ENCODE peak calls at places on chromosomes 11 and 22, in nine cellular contexts. One of them, this sample, is unnamed.

GRCh38 chr11:2579315-2580060 is 120.3 kb downstream of the KCNQ1OT1 start:
- DNase-seq in HCT116: no peak
- DNase-seq in naive thymus-derived CD4-positive, alpha-beta T cell: no peak
- DNase-seq in PC-3: no peak
- DNase-seq in psoas muscle: peak; percentile 9
- DNase-seq in CD4-positive, CD25-positive, alpha-beta regulatory T cell: no peak
- DNase-seq in PC-9: no peak
- DNase-seq in neural progenitor cell: peak; percentile 32
- DNase-seq in neuronal stem cell: no peak
- DNase-seq in this sample: no peak

GRCh38 chr11:803770-804598 is 1.0 kb downstream of the PIDD1 start:
- DNase-seq in neuronal stem cell: no peak
- DNase-seq in HCT116: no peak
- DNase-seq in PC-3: no peak
- DNase-seq in naive thymus-derived CD4-positive, alpha-beta T cell: no peak
- DNase-seq in neural progenitor cell: no peak
- DNase-seq in CD4-positive, CD25-positive, alpha-beta regulatory T cell: no peak
- DNase-seq in PC-9: no peak
- DNase-seq in psoas muscle: no peak
- DNase-seq in this sample: no peak

GRCh38 chr11:131693756-131694155 is 323.3 kb downstream of the NTM start:
- DNase-seq in neuronal stem cell: no peak
- DNase-seq in PC-9: no peak
- DNase-seq in HCT116: no peak
- DNase-seq in neural progenitor cell: no peak
- DNase-seq in CD4-positive, CD25-positive, alpha-beta regulatory T cell: no peak
- DNase-seq in naive thymus-derived CD4-positive, alpha-beta T cell: no peak
- DNase-seq in psoas muscle: no peak
- DNase-seq in PC-3: peak; percentile 4
- DNase-seq in this sample: no peak

GRCh38 chr11:11348303-11348702 is 4.7 kb downstream of the CSNK2A3 start:
- DNase-seq in CD4-positive, CD25-positive, alpha-beta regulatory T cell: no peak
- DNase-seq in PC-3: no peak
- DNase-seq in neuronal stem cell: no peak
- DNase-seq in psoas muscle: no peak
- DNase-seq in naive thymus-derived CD4-positive, alpha-beta T cell: no peak
- DNase-seq in HCT116: no peak
- DNase-seq in PC-9: no peak
- DNase-seq in neural progenitor cell: no peak
- DNase-seq in this sample: no peak

GRCh38 chr22:20666560-20666959 is 107.4 kb upstream of the SERPIND1 start:
- DNase-seq in PC-3: no peak
- DNase-seq in psoas muscle: no peak
- DNase-seq in PC-9: no peak
- DNase-seq in CD4-positive, CD25-positive, alpha-beta regulatory T cell: no peak
- DNase-seq in neural progenitor cell: no peak
- DNase-seq in naive thymus-derived CD4-positive, alpha-beta T cell: no peak
- DNase-seq in neuronal stem cell: no peak
- DNase-seq in HCT116: no peak
- DNase-seq in this sample: no peak

GRCh38 chr11:26539517-26539916 is 32.5 kb downstream of the MUC15 start:
- DNase-seq in HCT116: no peak
- DNase-seq in PC-3: no peak
- DNase-seq in psoas muscle: no peak
- DNase-seq in naive thymus-derived CD4-positive, alpha-beta T cell: no peak
- DNase-seq in PC-9: no peak
- DNase-seq in neural progenitor cell: no peak
- DNase-seq in CD4-positive, CD25-positive, alpha-beta regulatory T cell: no peak
- DNase-seq in neuronal stem cell: no peak
- DNase-seq in this sample: no peak

GRCh38 chr11:8360086-8360828 is 96.6 kb upstream of the LMO1 start:
- DNase-seq in neural progenitor cell: no peak
- DNase-seq in neuronal stem cell: no peak
- DNase-seq in CD4-positive, CD25-positive, alpha-beta regulatory T cell: no peak
- DNase-seq in PC-9: no peak
- DNase-seq in PC-3: no peak
- DNase-seq in HCT116: no peak
- DNase-seq in psoas muscle: no peak
- DNase-seq in naive thymus-derived CD4-positive, alpha-beta T cell: no peak
- DNase-seq in this sample: no peak

GRCh38 chr11:8809605-8810272 is 101.2 kb upstream of the AKIP1 start:
- DNase-seq in neuronal stem cell: no peak
- DNase-seq in CD4-positive, CD25-positive, alpha-beta regulatory T cell: no peak
- DNase-seq in psoas muscle: no peak
- DNase-seq in HCT116: no peak
- DNase-seq in PC-9: no peak
- DNase-seq in naive thymus-derived CD4-positive, alpha-beta T cell: no peak
- DNase-seq in PC-3: no peak
- DNase-seq in neural progenitor cell: peak; percentile 51
- DNase-seq in this sample: no peak

GRCh38 chr11:124898711-124899110 is 1.0 kb upstream of the ROBO4 start:
- DNase-seq in naive thymus-derived CD4-positive, alpha-beta T cell: no peak
- DNase-seq in neural progenitor cell: no peak
- DNase-seq in HCT116: no peak
- DNase-seq in neuronal stem cell: no peak
- DNase-seq in PC-3: peak; percentile 86
- DNase-seq in CD4-positive, CD25-positive, alpha-beta regulatory T cell: no peak
- DNase-seq in PC-9: no peak
- DNase-seq in psoas muscle: peak; percentile 47
- DNase-seq in this sample: no peak

GRCh38 chr11:27471588-27472397 is 797 bp downstream of the LGR4 start:
- DNase-seq in naive thymus-derived CD4-positive, alpha-beta T cell: peak; percentile 10
- DNase-seq in CD4-positive, CD25-positive, alpha-beta regulatory T cell: peak; percentile 7
- DNase-seq in PC-9: peak; percentile 47
- DNase-seq in HCT116: no peak
- DNase-seq in psoas muscle: peak; percentile 32
- DNase-seq in PC-3: peak; percentile 21
- DNase-seq in neural progenitor cell: peak; percentile 73
- DNase-seq in neuronal stem cell: peak; percentile 52
- DNase-seq in this sample: peak; percentile 66

GRCh38 chr11:58770627-58771457 is 39.1 kb upstream of the GLYAT start:
- DNase-seq in neural progenitor cell: no peak
- DNase-seq in neuronal stem cell: no peak
- DNase-seq in PC-9: peak; percentile 66
- DNase-seq in psoas muscle: no peak
- DNase-seq in HCT116: peak; percentile 67
- DNase-seq in CD4-positive, CD25-positive, alpha-beta regulatory T cell: no peak
- DNase-seq in naive thymus-derived CD4-positive, alpha-beta T cell: no peak
- DNase-seq in PC-3: peak; percentile 99
- DNase-seq in this sample: peak; percentile 88

GRCh38 chr22:39643311-39644083 is 72.9 kb downstream of the CACNA1I start:
- DNase-seq in neural progenitor cell: no peak
- DNase-seq in naive thymus-derived CD4-positive, alpha-beta T cell: no peak
- DNase-seq in PC-9: no peak
- DNase-seq in PC-3: no peak
- DNase-seq in HCT116: no peak
- DNase-seq in CD4-positive, CD25-positive, alpha-beta regulatory T cell: no peak
- DNase-seq in psoas muscle: no peak
- DNase-seq in neuronal stem cell: no peak
- DNase-seq in this sample: no peak

GRCh38 chr11:61277973-61278565 is 17.0 kb downstream of the VWCE start:
- DNase-seq in CD4-positive, CD25-positive, alpha-beta regulatory T cell: no peak
- DNase-seq in psoas muscle: no peak
- DNase-seq in PC-9: no peak
- DNase-seq in PC-3: no peak
- DNase-seq in HCT116: no peak
- DNase-seq in naive thymus-derived CD4-positive, alpha-beta T cell: no peak
- DNase-seq in neural progenitor cell: no peak
- DNase-seq in neuronal stem cell: no peak
- DNase-seq in this sample: no peak

GRCh38 chr11:24239016-24239720 is 257.7 kb upstream of the LUZP2 start:
- DNase-seq in neuronal stem cell: no peak
- DNase-seq in PC-3: peak; percentile 4
- DNase-seq in PC-9: no peak
- DNase-seq in neural progenitor cell: no peak
- DNase-seq in CD4-positive, CD25-positive, alpha-beta regulatory T cell: no peak
- DNase-seq in naive thymus-derived CD4-positive, alpha-beta T cell: no peak
- DNase-seq in psoas muscle: no peak
- DNase-seq in HCT116: no peak
- DNase-seq in this sample: no peak

GRCh38 chr11:67411785-67412152 is 3.7 kb upstream of the CARNS1 start:
- DNase-seq in CD4-positive, CD25-positive, alpha-beta regulatory T cell: no peak
- DNase-seq in neuronal stem cell: no peak
- DNase-seq in psoas muscle: no peak
- DNase-seq in PC-3: no peak
- DNase-seq in naive thymus-derived CD4-positive, alpha-beta T cell: no peak
- DNase-seq in neural progenitor cell: no peak
- DNase-seq in PC-9: no peak
- DNase-seq in HCT116: no peak
- DNase-seq in this sample: no peak

GRCh38 chr11:48063424-48063978 is 83.1 kb downstream of the PTPRJ start:
- DNase-seq in CD4-positive, CD25-positive, alpha-beta regulatory T cell: no peak
- DNase-seq in naive thymus-derived CD4-positive, alpha-beta T cell: no peak
- DNase-seq in PC-9: peak; percentile 62
- DNase-seq in neuronal stem cell: no peak
- DNase-seq in HCT116: peak; percentile 13
- DNase-seq in psoas muscle: peak; percentile 30
- DNase-seq in neural progenitor cell: no peak
- DNase-seq in PC-3: peak; percentile 88
- DNase-seq in this sample: peak; percentile 80

GRCh38 chr11:75558939-75559843 is 2.9 kb upstream of the SERPINH1 start:
- DNase-seq in PC-3: no peak
- DNase-seq in neural progenitor cell: no peak
- DNase-seq in HCT116: no peak
- DNase-seq in naive thymus-derived CD4-positive, alpha-beta T cell: no peak
- DNase-seq in PC-9: no peak
- DNase-seq in neuronal stem cell: no peak
- DNase-seq in CD4-positive, CD25-positive, alpha-beta regulatory T cell: no peak
- DNase-seq in psoas muscle: no peak
- DNase-seq in this sample: no peak

GRCh38 chr22:46457502-46458488 is 79.6 kb downstream of the CELSR1 start:
- DNase-seq in neural progenitor cell: peak; percentile 41
- DNase-seq in psoas muscle: no peak
- DNase-seq in neuronal stem cell: no peak
- DNase-seq in HCT116: no peak
- DNase-seq in naive thymus-derived CD4-positive, alpha-beta T cell: no peak
- DNase-seq in PC-9: peak; percentile 78
- DNase-seq in CD4-positive, CD25-positive, alpha-beta regulatory T cell: no peak
- DNase-seq in PC-3: no peak
- DNase-seq in this sample: peak; percentile 98

DNA sequence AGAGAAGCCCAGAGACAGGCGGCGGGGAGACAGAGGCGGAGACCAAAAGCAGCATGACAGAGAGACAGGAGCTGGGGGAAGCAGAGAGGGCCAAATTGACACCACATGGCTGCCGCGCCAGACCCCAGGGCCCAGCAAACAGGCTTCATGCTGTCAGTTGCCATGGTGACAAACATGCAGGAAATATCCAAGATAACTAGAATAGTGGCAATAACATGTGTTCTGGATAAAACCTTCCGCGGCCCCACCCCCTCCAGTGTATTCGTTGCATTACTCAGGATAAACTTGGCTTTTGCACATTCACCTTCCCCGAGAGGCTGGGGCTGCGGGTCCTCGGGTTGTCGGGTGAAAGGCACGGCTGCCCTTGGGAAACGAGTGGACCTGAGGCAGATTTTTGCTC is 49.9 kb upstream of the CDON start:
- DNase-seq in PC-9: no peak
- DNase-seq in PC-3: no peak
- DNase-seq in naive thymus-derived CD4-positive, alpha-beta T cell: no peak
- DNase-seq in neuronal stem cell: no peak
- DNase-seq in psoas muscle: peak; percentile 62
- DNase-seq in HCT116: no peak
- DNase-seq in neural progenitor cell: no peak
- DNase-seq in CD4-positive, CD25-positive, alpha-beta regulatory T cell: no peak
- DNase-seq in this sample: no peak
- H3K4me1 ChIP-seq in PC-9: peaks cover 58% of the 10 kb centered on the region
- H3K4me1 ChIP-seq in PC-3: peaks cover 53% of the 10 kb centered on the region
- H3K4me1 ChIP-seq in naive thymus-derived CD4-positive, alpha-beta T cell: no peaks in the 10 kb centered on the region
- H3K4me1 ChIP-seq in neuronal stem cell: peaks cover 4% of the 10 kb centered on the region
- H3K4me1 ChIP-seq in psoas muscle: peaks cover 32% of the 10 kb centered on the region
- H3K4me1 ChIP-seq in HCT116: peaks cover 32% of the 10 kb centered on the region
- H3K4me1 ChIP-seq in neural progenitor cell: peaks cover 13% of the 10 kb centered on the region
- H3K4me1 ChIP-seq in CD4-positive, CD25-positive, alpha-beta regulatory T cell: no peaks in the 10 kb centered on the region
- H3K4me1 ChIP-seq in this sample: peaks cover 41% of the 10 kb centered on the region

DNA sequence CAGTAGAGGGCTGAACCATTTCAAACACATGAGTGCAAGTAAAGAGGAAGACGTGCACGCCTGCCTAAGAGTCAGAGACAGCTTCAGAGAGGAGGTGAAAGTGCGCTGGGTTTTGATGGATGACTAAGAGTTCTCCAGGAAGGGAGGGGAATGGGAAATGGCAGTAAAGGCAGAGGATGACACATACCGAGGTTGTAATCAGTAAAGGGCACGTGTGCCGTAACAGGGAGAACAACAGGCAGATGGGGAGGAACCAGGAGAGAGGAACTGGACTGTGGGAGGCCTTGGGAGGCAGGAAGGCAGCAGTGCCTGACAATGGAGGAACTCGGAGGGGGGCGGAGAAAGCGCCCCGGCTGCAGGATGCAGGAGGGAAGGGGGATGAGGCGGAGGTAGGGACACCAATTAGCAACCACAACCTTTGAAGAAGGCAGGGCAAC is 67.6 kb downstream of the SCUBE1 start:
- DNase-seq in PC-9: no peak
- DNase-seq in neural progenitor cell: peak; percentile 51
- DNase-seq in CD4-positive, CD25-positive, alpha-beta regulatory T cell: no peak
- DNase-seq in neuronal stem cell: no peak
- DNase-seq in naive thymus-derived CD4-positive, alpha-beta T cell: no peak
- DNase-seq in psoas muscle: no peak
- DNase-seq in PC-3: peak; percentile 67
- DNase-seq in HCT116: peak; percentile 56
- DNase-seq in this sample: peak; percentile 94
- H3K4me1 ChIP-seq in PC-9: peaks cover 15% of the 10 kb centered on the region
- H3K4me1 ChIP-seq in neural progenitor cell: peaks cover 22% of the 10 kb centered on the region
- H3K4me1 ChIP-seq in CD4-positive, CD25-positive, alpha-beta regulatory T cell: no peaks in the 10 kb centered on the region
- H3K4me1 ChIP-seq in neuronal stem cell: peaks cover 5% of the 10 kb centered on the region
- H3K4me1 ChIP-seq in naive thymus-derived CD4-positive, alpha-beta T cell: no peaks in the 10 kb centered on the region
- H3K4me1 ChIP-seq in psoas muscle: no peaks in the 10 kb centered on the region
- H3K4me1 ChIP-seq in PC-3: peaks cover 12% of the 10 kb centered on the region
- H3K4me1 ChIP-seq in HCT116: peaks cover 39% of the 10 kb centered on the region
- H3K4me1 ChIP-seq in this sample: peaks cover 12% of the 10 kb centered on the region

DNA sequence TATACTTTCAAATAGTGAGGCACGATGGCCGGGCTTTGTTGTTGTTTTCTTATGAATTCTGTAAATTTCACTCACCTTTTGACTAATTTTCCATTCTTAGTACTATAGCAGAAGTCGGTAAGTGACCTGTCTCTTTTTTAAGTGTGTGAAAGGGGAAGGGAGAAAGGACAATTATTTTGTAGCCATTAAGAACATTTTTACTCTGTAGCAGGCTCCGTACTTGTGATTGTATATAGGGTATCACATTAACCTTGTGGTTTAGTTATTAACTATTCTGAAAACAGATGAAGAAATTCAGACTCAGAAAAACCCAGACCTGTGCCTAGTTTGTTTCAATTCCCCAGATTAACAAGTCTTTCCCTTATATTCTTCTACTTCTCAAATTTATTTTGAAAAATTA is 78.7 kb downstream of the CASP12 start:
- DNase-seq in PC-3: no peak
- DNase-seq in neural progenitor cell: no peak
- DNase-seq in naive thymus-derived CD4-positive, alpha-beta T cell: no peak
- DNase-seq in HCT116: no peak
- DNase-seq in PC-9: no peak
- DNase-seq in neuronal stem cell: no peak
- DNase-seq in CD4-positive, CD25-positive, alpha-beta regulatory T cell: no peak
- DNase-seq in psoas muscle: no peak
- DNase-seq in this sample: no peak
- H3K4me1 ChIP-seq in PC-3: no peaks in the 10 kb centered on the region
- H3K4me1 ChIP-seq in neural progenitor cell: no peaks in the 10 kb centered on the region
- H3K4me1 ChIP-seq in naive thymus-derived CD4-positive, alpha-beta T cell: no peaks in the 10 kb centered on the region
- H3K4me1 ChIP-seq in HCT116: no peaks in the 10 kb centered on the region
- H3K4me1 ChIP-seq in PC-9: no peaks in the 10 kb centered on the region
- H3K4me1 ChIP-seq in neuronal stem cell: no peaks in the 10 kb centered on the region
- H3K4me1 ChIP-seq in CD4-positive, CD25-positive, alpha-beta regulatory T cell: no peaks in the 10 kb centered on the region
- H3K4me1 ChIP-seq in psoas muscle: no peaks in the 10 kb centered on the region
- H3K4me1 ChIP-seq in this sample: no peaks in the 10 kb centered on the region

GRCh38 chr11:86695391-86695790 is 23.0 kb upstream of the ME3 start:
- DNase-seq in CD4-positive, CD25-positive, alpha-beta regulatory T cell: no peak
- DNase-seq in neuronal stem cell: no peak
- DNase-seq in PC-9: no peak
- DNase-seq in PC-3: peak; percentile 20
- DNase-seq in HCT116: no peak
- DNase-seq in psoas muscle: no peak
- DNase-seq in naive thymus-derived CD4-positive, alpha-beta T cell: no peak
- DNase-seq in neural progenitor cell: no peak
- DNase-seq in this sample: no peak
- H3K4me1 ChIP-seq in CD4-positive, CD25-positive, alpha-beta regulatory T cell: no peaks in the 10 kb centered on the region
- H3K4me1 ChIP-seq in neuronal stem cell: peaks cover 3% of the 10 kb centered on the region
- H3K4me1 ChIP-seq in PC-9: peaks cover 71% of the 10 kb centered on the region
- H3K4me1 ChIP-seq in PC-3: peaks cover 50% of the 10 kb centered on the region
- H3K4me1 ChIP-seq in HCT116: peaks cover 22% of the 10 kb centered on the region
- H3K4me1 ChIP-seq in psoas muscle: peaks cover 17% of the 10 kb centered on the region
- H3K4me1 ChIP-seq in naive thymus-derived CD4-positive, alpha-beta T cell: no peaks in the 10 kb centered on the region
- H3K4me1 ChIP-seq in neural progenitor cell: peaks cover 11% of the 10 kb centered on the region
- H3K4me1 ChIP-seq in this sample: peaks cover 12% of the 10 kb centered on the region

This sample was measured in trophoblast cell.